ENCODE peak calls at places on chromosomes 4 and X, in five cellular contexts. M is thoracic aorta; X is effector memory CD4-positive, alpha-beta T cell; S is GM23248; V is kidney. P is an unnamed sample. For H3K4me1, the result is how much of the 10 kb centered on the place peaks cover.

GRCh38 chr4:35525192-35525978 is 718.9 kb downstream of the ARAP2 start:
- DNase-seq in M (no peak), X (no peak), S (no peak), V (no peak), P (peak)

GRCh38 chrX:3052864-3053263 is 11.6 kb downstream of the ARSF start:
- DNase-seq in M (no peak), X (no peak), S (no peak), V (no peak), P (no peak)

GRCh38 chr4:20253272-20253798 is 1.6 kb downstream of the SLIT2 start:
- DNase-seq in M (no peak), X (no peak), S (peak), V (peak), P (peak)

GRCh38 chr4:3514806-3515421 is 17.3 kb downstream of the LRPAP1 start:
- DNase-seq in M (no peak), X (no peak), S (no peak), V (peak), P (no peak)

GRCh38 chrX:46953597-46953996 is 41.4 kb downstream of the JADE3 start:
- DNase-seq in M (no peak), X (no peak), S (no peak), V (no peak), P (no peak)

GRCh38 chr4:159160242-159160641 is 57.4 kb downstream of the RAPGEF2 start:
- DNase-seq in M (no peak), X (no peak), S (peak), V (no peak), P (no peak)

GRCh38 chr4:56296449-56296990 is 90.8 kb downstream of the AASDH start:
- DNase-seq in M (no peak), X (no peak), S (no peak), V (no peak), P (no peak)

GRCh38 chr4:21625447-21625846 is 323.1 kb downstream of the KCNIP4 start:
- DNase-seq in M (no peak), X (no peak), S (no peak), V (no peak), P (no peak)

GRCh38 chr4:189988892-189989431 is 38.1 kb downstream of the FRG2 start:
- DNase-seq in M (no peak), X (no peak), S (no peak), V (no peak), P (no peak)

GRCh38 chr4:119152741-119153140 is 17.1 kb downstream of the MYOZ2 start:
- DNase-seq in M (no peak), X (no peak), S (no peak), V (no peak), P (no peak)

GRCh38 chrX:10098235-10098819 is 58.4 kb upstream of the CLCN4 start:
- DNase-seq in M (no peak), X (peak), S (peak), V (no peak), P (no peak)

GRCh38 chr4:119729815-119730643 is 101.4 kb upstream of the PDE5A start:
- DNase-seq in M (peak), X (no peak), S (peak), V (peak), P (no peak)

GRCh38 chrX:134526399-134526798 is 66.4 kb downstream of the HPRT1 start:
- DNase-seq in M (no peak), X (no peak), S (peak), V (no peak), P (no peak)

GRCh38 chr4:75251547-75251946 is 262.7 kb downstream of the RCHY1 start:
- DNase-seq in M (no peak), X (no peak), S (no peak), V (no peak), P (no peak)

GRCh38 chrX:108036298-108036973 is 8.4 kb upstream of the VSIG1 start:
- DNase-seq in M (no peak), X (no peak), S (peak), V (no peak), P (no peak)

GRCh38 chr4:144304025-144304424 is 163.5 kb upstream of the GYPA start:
- DNase-seq in M (no peak), X (no peak), S (no peak), V (no peak), P (no peak)

GRCh38 chr4:6916069-6916586 is 6.5 kb downstream of the TBC1D14 start:
- DNase-seq in M (no peak), X (no peak), S (no peak), V (no peak), P (no peak)

GRCh38 chrX:73127700-73128241 is 48.5 kb upstream of the PABPC1L2A start:
- DNase-seq in M (no peak), X (no peak), S (no peak), V (peak), P (peak)

GRCh38 chr4:165440415-165440882 is 61.6 kb downstream of the CPE start:
- DNase-seq in M (no peak), X (no peak), S (peak), V (no peak), P (no peak)

GRCh38 chrX:1215123-1215823 is 2.8 kb upstream of the CRLF2 start:
- DNase-seq in M (no peak), X (no peak), S (no peak), V (no peak), P (no peak)

GRCh38 chr4:145381163-145381562 is 100.5 kb upstream of the SMAD1 start:
- DNase-seq in M (no peak), X (no peak), S (no peak), V (no peak), P (no peak)

GRCh38 chrX:534804-535203 is 95.8 kb upstream of the SHOX start:
- DNase-seq in M (no peak), X (no peak), S (no peak), V (no peak), P (no peak)

DNA sequence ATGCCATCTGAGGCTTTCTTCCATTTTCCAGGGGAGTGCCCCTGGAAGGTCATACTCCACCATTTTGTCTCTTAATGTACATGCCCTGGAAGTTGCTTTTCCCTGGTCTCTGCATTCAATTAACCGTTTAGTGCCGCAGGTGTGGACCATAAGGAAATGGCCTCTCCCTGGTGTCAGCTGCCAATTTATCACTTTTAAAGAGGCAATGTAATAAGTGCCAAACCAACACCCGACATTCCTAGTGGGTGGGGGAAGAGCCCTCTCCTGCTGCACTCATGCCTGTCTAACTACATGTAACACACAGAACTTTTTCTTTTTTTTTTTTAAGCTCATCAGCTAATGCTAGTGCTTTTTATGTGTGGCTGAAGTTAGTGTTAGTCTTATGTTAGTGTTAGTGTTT is 7.1 kb upstream of the BST1 start:
- DNase-seq in M (no peak), X (no peak), S (no peak), V (no peak), P (no peak)
- H3K4me3 ChIP-seq in M (no peak), X (no peak), S (no peak), V (no peak), P (no peak)

DNA sequence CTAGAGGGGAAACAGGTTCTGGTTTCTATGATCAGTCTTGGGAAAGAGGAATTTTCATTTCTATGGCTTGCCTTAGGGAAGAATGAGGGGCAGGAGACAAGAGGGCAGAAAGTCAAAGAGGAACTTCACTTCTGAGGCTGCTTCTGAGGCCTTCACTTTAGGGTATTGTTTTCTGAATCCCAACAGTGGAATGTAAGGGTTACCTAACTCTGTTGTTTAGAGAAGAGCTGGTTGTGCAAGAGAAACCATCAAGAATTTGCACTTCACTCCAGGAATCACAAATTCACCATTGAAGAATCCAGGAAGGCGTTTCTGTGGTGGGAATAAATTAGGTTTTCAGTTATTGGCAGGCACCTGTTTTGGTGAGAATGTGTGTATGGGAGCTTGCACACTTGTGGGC is 126.7 kb upstream of the AMOT start:
- DNase-seq in M (no peak), X (no peak), S (peak), V (no peak), P (no peak)
- H3K4me1 ChIP-seq in M (under half), X (under half), S (under half), V (under half), P (under half)

GRCh38 chrX:57119416-57119815 is 1.9 kb downstream of the SPIN2B start:
- DNase-seq in M (no peak), X (no peak), S (no peak), V (no peak), P (no peak)

GRCh38 chrX:57121162-57121741 is at the start of gene SPIN2B:
- DNase-seq in M (peak), X (peak), S (peak), V (peak), P (peak)
- H3K4me3 ChIP-seq in M (peak), X (peak), S (peak), V (peak), P (peak)

DNA sequence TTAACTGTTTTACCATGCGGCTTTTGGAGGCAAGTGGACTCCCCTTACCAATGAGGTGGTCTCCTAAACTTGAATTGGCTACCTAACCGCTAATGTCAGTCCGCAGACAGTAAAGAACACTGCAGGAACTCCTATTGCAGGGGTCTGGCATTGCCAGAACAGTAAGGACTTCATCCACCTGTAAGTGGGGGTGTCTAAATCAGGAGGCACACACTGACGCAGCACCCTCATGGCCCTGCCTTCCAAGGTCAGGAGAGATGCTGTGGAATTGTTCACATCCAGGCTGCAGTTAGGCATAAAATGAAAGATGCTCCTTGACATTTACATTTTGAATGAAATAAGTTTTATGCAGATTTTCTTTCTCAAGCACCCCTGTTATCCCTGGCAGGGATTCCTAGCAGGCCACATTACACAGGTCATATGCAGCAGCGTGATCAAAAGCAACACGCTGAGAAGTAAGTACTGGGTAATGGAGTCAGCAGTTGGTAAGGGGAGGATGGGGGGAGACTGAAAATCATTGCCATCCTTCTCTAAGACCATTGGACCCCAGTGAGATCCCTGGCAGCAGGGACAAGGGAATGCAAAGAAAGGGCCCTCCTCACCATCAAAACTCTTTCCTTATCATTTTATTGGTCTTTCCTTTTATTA is 3.8 kb downstream of the PPARGC1A start:
- DNase-seq in M (no peak), X (no peak), S (no peak), V (no peak), P (no peak)
- H3K4me1 ChIP-seq in M (under half), X (under half), S (under half), V (under half), P (under half)

DNA sequence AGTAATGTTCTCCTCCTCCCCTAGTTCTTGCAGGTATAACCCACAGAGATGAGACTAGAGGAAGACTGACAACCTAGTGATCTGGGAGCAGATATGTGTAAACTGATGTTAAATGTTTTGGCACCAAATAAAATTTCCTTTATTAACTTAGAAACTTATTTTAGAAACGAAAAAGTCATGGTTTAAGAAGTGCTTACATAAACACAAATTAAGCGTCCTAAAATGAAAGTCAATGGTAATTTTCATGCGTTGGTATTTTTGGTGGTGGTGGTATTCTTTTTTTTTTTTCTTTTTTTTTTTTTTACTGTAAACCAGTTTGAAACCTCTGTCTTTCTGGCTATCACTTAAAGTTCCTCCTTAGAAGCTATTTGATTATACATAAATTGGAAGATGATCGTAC is 1438.1 kb upstream of the TENM3 start:
- DNase-seq in M (no peak), X (no peak), S (no peak), V (no peak), P (no peak)
- H3K4me3 ChIP-seq in M (no peak), X (no peak), S (no peak), V (no peak), P (no peak)

DNA sequence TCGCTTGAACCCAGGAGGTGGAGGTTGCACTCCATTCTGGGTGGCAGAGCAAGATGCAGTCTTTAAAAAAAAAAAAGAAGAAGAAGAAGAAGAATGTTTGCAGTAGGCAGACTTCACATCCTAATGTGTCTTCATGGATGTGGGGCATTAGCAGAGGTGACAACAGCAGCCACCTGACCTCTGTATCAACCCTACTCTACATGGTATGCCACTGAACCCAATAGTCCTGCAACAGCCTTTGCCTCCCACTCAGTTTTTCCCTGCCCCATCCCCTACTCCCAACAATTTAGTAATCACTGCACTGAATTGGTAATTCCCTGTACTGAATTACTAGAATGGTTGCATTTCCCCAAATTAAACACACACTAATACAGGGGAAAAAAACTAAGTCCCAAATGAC is 31.5 kb upstream of the FAM241A start:
- DNase-seq in M (no peak), X (no peak), S (no peak), V (no peak), P (no peak)
- H3K4me1 ChIP-seq in M (under half), X (under half), S (under half), V (under half), P (under half)

DNA sequence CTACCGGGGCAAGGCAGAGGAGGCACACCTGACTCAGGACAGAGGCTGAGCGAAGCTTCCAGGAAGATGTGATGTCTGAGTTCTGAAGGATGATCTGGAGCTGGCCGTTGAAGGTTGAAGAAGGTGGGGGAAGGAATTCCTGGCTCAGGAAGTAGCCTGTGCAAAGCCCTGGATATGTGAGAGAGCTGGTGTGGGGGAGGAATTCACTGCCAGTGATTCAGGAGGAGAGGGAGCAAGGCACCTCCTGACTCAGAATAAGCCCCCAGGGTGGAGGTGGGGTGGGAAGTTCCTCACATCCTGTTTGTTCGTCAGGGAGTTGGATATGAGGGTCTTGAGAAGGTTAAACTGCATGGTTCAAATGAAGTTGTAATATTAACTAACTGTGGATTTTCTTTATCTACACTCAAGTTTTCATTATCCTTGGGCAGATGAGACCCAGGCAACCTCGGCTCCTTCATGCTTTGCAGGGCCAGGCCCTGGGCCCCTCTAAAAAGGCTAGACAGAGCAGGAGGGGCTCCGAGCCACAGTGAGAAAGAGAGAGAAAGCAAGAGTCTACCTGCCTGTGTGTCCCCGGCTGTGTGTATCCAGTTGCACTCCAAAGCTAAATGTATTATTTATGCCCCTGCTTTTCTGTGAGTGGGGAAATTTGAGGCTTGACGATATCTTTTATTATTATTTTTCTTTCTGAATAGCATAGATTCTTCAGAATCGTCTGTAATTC is 7.1 kb downstream of the NHSL2 start:
- DNase-seq in M (no peak), X (no peak), S (peak), V (no peak), P (no peak)
- H3K4me3 ChIP-seq in M (no peak), X (no peak), S (no peak), V (no peak), P (no peak)

DNA sequence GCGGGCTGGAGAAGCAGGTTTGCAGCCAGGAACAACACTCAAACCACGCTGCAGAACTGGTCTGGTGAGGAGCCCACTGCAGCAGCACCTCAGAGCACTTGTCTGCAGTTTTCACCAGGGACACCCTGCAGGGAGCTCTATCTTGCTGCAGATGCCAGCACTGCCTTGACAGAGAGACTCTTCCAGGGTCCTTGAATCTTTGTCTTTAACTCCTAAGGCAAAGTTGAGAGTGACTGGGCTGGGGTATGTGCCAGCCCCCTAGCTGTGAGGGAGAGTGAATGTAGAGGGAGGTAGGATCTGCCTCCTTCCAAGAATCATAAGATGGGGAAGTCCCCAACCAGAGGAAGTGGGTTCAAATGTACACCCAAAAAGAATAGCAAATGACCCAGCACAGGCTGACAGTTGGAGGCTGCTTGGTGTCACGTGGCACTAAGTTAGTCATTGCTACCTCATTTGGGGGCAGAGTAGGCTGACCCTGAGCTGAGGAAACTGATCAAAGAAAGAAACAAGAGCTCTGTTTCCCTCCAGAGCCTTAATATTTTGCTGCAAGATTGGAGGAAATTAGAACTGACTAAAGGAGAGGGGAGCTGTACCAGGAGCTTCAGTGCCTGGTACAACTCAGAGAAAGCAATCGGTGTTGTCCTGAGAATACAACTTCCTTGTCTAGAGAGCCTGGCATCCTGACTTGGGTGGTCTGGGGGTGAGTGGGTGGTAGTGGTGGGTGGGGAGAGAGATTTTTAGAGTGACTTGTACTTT is 28.2 kb upstream of the HUWE1 start:
- DNase-seq in M (no peak), X (peak), S (peak), V (no peak), P (peak)
- H3K4me1 ChIP-seq in M (under half), X (under half), S (under half), V (under half), P (under half)

GRCh38 chr4:173508386-173509002 is 21.5 kb downstream of the HAND2 start:
- DNase-seq in M (no peak), X (no peak), S (peak), V (no peak), P (no peak)
- H3K4me3 ChIP-seq in M (peak), X (peak), S (peak), V (no peak), P (no peak)

GRCh38 chr4:122895336-122895995 is 26.9 kb downstream of the NUDT6 start:
- DNase-seq in M (no peak), X (no peak), S (no peak), V (no peak), P (no peak)
- H3K4me1 ChIP-seq in M (under half), X (under half), S (half or more), V (under half), P (under half)

P was measured in upper lobe of right lung.